ENCODE peak calls at places on chromosomes 3 and 15, in seven cellular contexts. Z, B, U, T, O, H and W are unnamed samples.
A peak's percentile ranks its signal among the peaks of the same experiment; 100 is the strongest.

GRCh38 chr3:126053513-126053912 is 30.4 kb downstream of the SLC41A3 start:
- DNase-seq in U (no peak), O (no peak), B (no peak), H (no peak), T (no peak), Z (no peak), W (no peak)

GRCh38 chr3:21789730-21790129 is 38.7 kb upstream of the ZNF385D start:
- DNase-seq in H (no peak), Z (no peak), T (no peak), U (no peak), O (no peak), B (no peak), W (no peak)

GRCh38 chr3:69197922-69198540 is 75.6 kb upstream of the LMOD3 start:
- DNase-seq in T (no peak), U (no peak), H (no peak), O (no peak), Z (no peak), B (no peak), W (peak; percentile 64)

GRCh38 chr3:119405315-119405714 is 58.1 kb downstream of the TMEM39A start:
- DNase-seq in O (no peak), B (no peak), Z (peak; percentile 68), H (no peak), T (no peak), U (no peak), W (no peak)

GRCh38 chr3:30617653-30618052 is 11.3 kb downstream of the TGFBR2 start:
- DNase-seq in U (no peak), T (no peak), O (no peak), H (no peak), Z (no peak), B (no peak), W (no peak)

GRCh38 chr15:79881254-79881653 is 15.6 kb downstream of the MTHFS start:
- DNase-seq in H (no peak), O (no peak), U (no peak), T (no peak), Z (no peak), B (no peak), W (no peak)

GRCh38 chr15:67077641-67078215 is 12.3 kb downstream of the SMAD3 start:
- DNase-seq in U (peak; percentile 0), O (no peak), B (peak; percentile 71), Z (no peak), T (no peak), H (no peak), W (no peak)

GRCh38 chr15:59918994-59919951 is 84.8 kb upstream of the FOXB1 start:
- DNase-seq in Z (no peak), B (peak; percentile 54), H (no peak), U (peak; percentile 82), T (no peak), O (no peak), W (peak; percentile 7)

GRCh38 chr3:98529856-98530459 is 1.8 kb upstream of the GPR15 start:
- DNase-seq in H (no peak), Z (no peak), U (no peak), T (no peak), B (no peak), O (no peak), W (no peak)

GRCh38 chr3:71752911-71753715 is 542 bp upstream of the GPR27 start:
- DNase-seq in B (no peak), U (no peak), Z (no peak), O (no peak), H (no peak), T (peak; percentile 79), W (no peak)

GRCh38 chr15:92809880-92810361 is 90.2 kb upstream of the CHD2 start:
- DNase-seq in Z (no peak), O (no peak), U (peak; percentile 33), B (peak; percentile 90), T (no peak), H (no peak), W (no peak)

GRCh38 chr3:99883138-99883461 is 65.4 kb downstream of the CMSS1 start:
- DNase-seq in H (no peak), T (no peak), O (no peak), U (no peak), Z (no peak), B (no peak), W (no peak)
- H3K27ac ChIP-seq in H (no peak overlapping the region), T (no peak overlapping the region), O (no peak overlapping the region), U (no peak overlapping the region), Z (no peak overlapping the region), B (no peak overlapping the region), W (no peak overlapping the region)

DNA sequence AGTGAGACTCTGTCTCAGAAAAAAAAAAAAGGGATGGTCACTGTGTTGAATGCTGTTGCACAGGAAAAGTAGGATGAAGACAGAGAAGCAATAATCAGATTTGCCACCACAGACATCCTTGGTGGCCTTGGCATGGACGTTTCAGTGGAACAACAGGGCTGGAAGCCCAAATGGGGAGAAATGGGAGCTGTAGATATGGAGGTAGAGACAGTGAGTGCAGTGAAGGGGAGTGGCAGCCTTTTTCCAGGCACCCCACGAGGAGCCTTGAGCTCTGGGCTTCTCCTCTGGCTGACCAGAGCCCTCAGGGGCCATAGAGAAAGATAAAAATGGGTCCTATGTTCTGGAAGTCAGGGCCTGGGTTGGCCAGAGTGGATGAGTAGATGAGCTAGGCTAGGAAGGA is 12.3 kb upstream of the DOCK3 start:
- DNase-seq in Z (no peak), O (no peak), T (no peak), H (no peak), B (no peak), U (no peak), W (no peak)
- TF ChIP-seq CTCF in Z (no peak), O (no peak), T (no peak), H (no peak), B (no peak), U (no peak), W (no peak)

GRCh38 chr3:100852882-100853281 is 140.3 kb downstream of the ABI3BP start:
- DNase-seq in U (no peak), O (no peak), B (no peak), Z (no peak), T (no peak), H (no peak), W (no peak)
- H3K27ac ChIP-seq in U (no peak overlapping the region), O (no peak overlapping the region), B (no peak overlapping the region), Z (no peak overlapping the region), T (no peak overlapping the region), H (no peak overlapping the region), W (no peak overlapping the region)

GRCh38 chr15:86255247-86255646 is 175.6 kb downstream of the AGBL1 start:
- DNase-seq in O (no peak), U (no peak), H (no peak), Z (no peak), B (no peak), T (no peak), W (no peak)

DNA sequence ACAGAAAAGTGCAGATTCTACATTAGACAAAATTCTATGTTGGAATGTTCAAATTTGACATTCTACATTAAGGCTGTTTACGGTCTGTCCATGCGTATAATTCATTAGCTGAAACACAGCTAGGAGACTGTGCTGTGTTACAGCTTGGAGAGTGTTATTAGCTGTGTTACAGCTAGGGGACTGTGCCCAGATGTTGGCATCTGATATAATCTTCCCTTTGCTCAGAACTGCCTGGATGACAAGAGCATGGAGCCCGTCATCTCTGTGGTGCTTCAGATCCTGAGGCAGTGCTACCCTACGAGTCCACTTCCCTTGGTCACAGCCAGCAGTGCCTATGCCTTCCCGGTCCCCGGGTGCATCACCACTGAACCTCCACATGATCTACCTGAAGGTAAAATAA is 177.0 kb downstream of the AGBL1 start:
- DNase-seq in B (no peak), T (no peak), O (no peak), U (no peak), H (no peak), Z (no peak), W (no peak)
- TF ChIP-seq CTCF in B (no peak), T (no peak), O (no peak), U (no peak), H (no peak), Z (no peak), W (no peak)

DNA sequence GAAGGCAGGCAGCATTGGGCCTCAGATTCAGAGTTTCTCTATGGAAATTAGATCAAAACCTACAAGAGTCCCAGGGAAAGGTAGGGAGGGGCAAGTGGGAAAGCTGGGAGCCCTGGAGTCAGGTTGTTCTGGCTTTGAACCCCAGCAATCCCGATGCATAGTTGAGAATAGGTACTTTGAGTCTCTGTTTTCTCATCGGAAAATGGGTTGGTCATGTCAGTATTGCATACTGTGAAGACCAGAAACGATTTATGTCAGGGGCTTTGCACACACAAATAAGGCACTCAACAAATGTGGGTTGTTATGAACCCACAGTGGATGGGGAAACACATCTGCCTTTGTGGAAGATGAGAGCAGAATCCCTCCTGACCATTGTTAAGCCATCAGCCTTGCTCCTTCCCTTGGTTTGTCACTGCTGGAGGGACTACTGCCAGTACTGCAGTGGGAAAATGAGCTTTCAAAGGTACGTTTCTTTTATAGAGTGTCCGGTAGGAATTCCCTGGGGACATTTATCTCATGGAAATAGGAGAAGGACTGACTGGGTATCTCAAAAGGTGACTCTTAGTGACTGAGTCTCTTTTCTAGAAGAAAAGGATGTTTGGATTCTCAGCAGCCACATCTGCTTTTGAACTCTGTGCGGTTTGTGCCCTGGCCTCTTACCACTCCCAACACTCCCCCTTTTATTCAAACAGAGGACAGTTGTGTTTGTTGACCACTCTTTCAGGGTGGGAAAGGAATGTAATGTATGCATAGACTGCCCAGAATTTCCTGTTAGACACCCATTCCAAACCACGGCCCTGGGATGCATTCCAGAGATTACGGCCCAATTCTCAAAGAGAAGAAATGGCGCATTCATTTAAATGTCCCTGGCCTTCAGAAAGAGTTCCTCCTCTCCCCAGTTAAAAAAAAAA is 54.6 kb upstream of the VILL start:
- DNase-seq in O (peak; percentile 46), B (no peak), T (no peak), Z (no peak), H (no peak), U (peak; percentile 93), W (no peak)
- H3K27ac ChIP-seq in O (peak overlapping the region; percentile 27), B (peak overlapping the region; percentile 85), T (peak overlapping the region; percentile 41), Z (peak overlapping the region; percentile 40), H (peak overlapping the region; percentile 65), U (peak overlapping the region; percentile 70), W (no peak overlapping the region)

GRCh38 chr3:11791339-11792200 is 55.1 kb downstream of the TAMM41 start:
- DNase-seq in H (no peak), B (no peak), T (no peak), Z (no peak), O (no peak), U (no peak), W (no peak)

GRCh38 chr3:11799777-11800176 is 46.9 kb downstream of the TAMM41 start:
- DNase-seq in O (no peak), B (no peak), H (no peak), Z (no peak), U (no peak), T (no peak), W (no peak)

GRCh38 chr3:11794927-11795326 is 51.8 kb downstream of the TAMM41 start:
- DNase-seq in H (no peak), Z (no peak), T (no peak), B (no peak), O (no peak), U (no peak), W (no peak)
- TF ChIP-seq CTCF in H (no peak), Z (no peak), T (no peak), B (no peak), O (no peak), U (no peak), W (no peak)